ENCODE peak calls at places on chromosomes 2 and 18, in eight cellular contexts. One of them, this sample, is unnamed. For H3K9me3, the result is how much of the 10 kb centered on the place peaks cover.

GRCh38 chr2:241094924-241095420 is 7.1 kb downstream of the MTERF4 start:
- DNase-seq in right atrium auricular region: no peak
- DNase-seq in kidney: no peak
- DNase-seq in CD8-positive, alpha-beta T cell: no peak
- DNase-seq in heart left ventricle: no peak
- DNase-seq in pancreas: no peak
- DNase-seq in HepG2: no peak
- DNase-seq in lower lobe of right lung: no peak
- DNase-seq in this sample: no peak

GRCh38 chr2:146004470-146004869 is 1484.6 kb upstream of the ZEB2 start:
- DNase-seq in right atrium auricular region: no peak
- DNase-seq in kidney: no peak
- DNase-seq in CD8-positive, alpha-beta T cell: no peak
- DNase-seq in heart left ventricle: no peak
- DNase-seq in pancreas: no peak
- DNase-seq in HepG2: no peak
- DNase-seq in lower lobe of right lung: no peak
- DNase-seq in this sample: no peak

GRCh38 chr18:79380816-79381806 is 14.6 kb upstream of the NFATC1 start:
- DNase-seq in right atrium auricular region: peak
- DNase-seq in kidney: peak
- DNase-seq in CD8-positive, alpha-beta T cell: peak
- DNase-seq in heart left ventricle: peak
- DNase-seq in pancreas: no peak
- DNase-seq in HepG2: peak
- DNase-seq in lower lobe of right lung: peak
- DNase-seq in this sample: peak

GRCh38 chr2:106956879-106957278 is 70.9 kb upstream of the ST6GAL2 start:
- DNase-seq in right atrium auricular region: no peak
- DNase-seq in kidney: no peak
- DNase-seq in CD8-positive, alpha-beta T cell: no peak
- DNase-seq in heart left ventricle: no peak
- DNase-seq in pancreas: no peak
- DNase-seq in HepG2: no peak
- DNase-seq in lower lobe of right lung: no peak
- DNase-seq in this sample: no peak

GRCh38 chr2:102063360-102063947 is 71.7 kb downstream of the IL1R2 start:
- DNase-seq in right atrium auricular region: peak
- DNase-seq in kidney: peak
- DNase-seq in CD8-positive, alpha-beta T cell: no peak
- DNase-seq in heart left ventricle: peak
- DNase-seq in pancreas: peak
- DNase-seq in HepG2: no peak
- DNase-seq in lower lobe of right lung: peak
- DNase-seq in this sample: peak

GRCh38 chr2:84969511-84970265 is 1.3 kb upstream of the KCMF1 start:
- DNase-seq in right atrium auricular region: no peak
- DNase-seq in kidney: no peak
- DNase-seq in CD8-positive, alpha-beta T cell: no peak
- DNase-seq in heart left ventricle: no peak
- DNase-seq in pancreas: no peak
- DNase-seq in HepG2: no peak
- DNase-seq in lower lobe of right lung: no peak
- DNase-seq in this sample: no peak

GRCh38 chr2:241354668-241355658 is 1.1 kb upstream of the FARP2 start:
- DNase-seq in right atrium auricular region: peak
- DNase-seq in kidney: peak
- DNase-seq in CD8-positive, alpha-beta T cell: peak
- DNase-seq in heart left ventricle: peak
- DNase-seq in pancreas: peak
- DNase-seq in HepG2: peak
- DNase-seq in lower lobe of right lung: peak
- DNase-seq in this sample: peak

GRCh38 chr2:9165625-9166024 is 41.0 kb upstream of the ASAP2 start:
- DNase-seq in right atrium auricular region: peak
- DNase-seq in kidney: no peak
- DNase-seq in CD8-positive, alpha-beta T cell: no peak
- DNase-seq in heart left ventricle: no peak
- DNase-seq in pancreas: no peak
- DNase-seq in HepG2: peak
- DNase-seq in lower lobe of right lung: no peak
- DNase-seq in this sample: no peak

GRCh38 chr2:161709428-161709827 is 85.2 kb downstream of the SLC4A10 start:
- DNase-seq in right atrium auricular region: no peak
- DNase-seq in kidney: no peak
- DNase-seq in CD8-positive, alpha-beta T cell: no peak
- DNase-seq in heart left ventricle: no peak
- DNase-seq in pancreas: no peak
- DNase-seq in HepG2: no peak
- DNase-seq in lower lobe of right lung: no peak
- DNase-seq in this sample: no peak

GRCh38 chr2:108640731-108641130 is 78.6 kb upstream of the RANBP2 start:
- DNase-seq in right atrium auricular region: no peak
- DNase-seq in kidney: no peak
- DNase-seq in CD8-positive, alpha-beta T cell: no peak
- DNase-seq in heart left ventricle: no peak
- DNase-seq in pancreas: no peak
- DNase-seq in HepG2: no peak
- DNase-seq in lower lobe of right lung: no peak
- DNase-seq in this sample: no peak

GRCh38 chr2:131010566-131010965 is 82.7 kb downstream of the FAM168B start:
- DNase-seq in right atrium auricular region: no peak
- DNase-seq in kidney: no peak
- DNase-seq in CD8-positive, alpha-beta T cell: no peak
- DNase-seq in heart left ventricle: no peak
- DNase-seq in pancreas: no peak
- DNase-seq in HepG2: no peak
- DNase-seq in lower lobe of right lung: no peak
- DNase-seq in this sample: no peak

GRCh38 chr2:38516122-38516521 is 86.6 kb downstream of the HNRNPLL start:
- DNase-seq in right atrium auricular region: no peak
- DNase-seq in kidney: no peak
- DNase-seq in CD8-positive, alpha-beta T cell: no peak
- DNase-seq in heart left ventricle: no peak
- DNase-seq in pancreas: no peak
- DNase-seq in HepG2: no peak
- DNase-seq in lower lobe of right lung: no peak
- DNase-seq in this sample: no peak

GRCh38 chr2:216936954-216937357 is 77.1 kb upstream of the TNP1 start:
- DNase-seq in right atrium auricular region: peak
- DNase-seq in kidney: no peak
- DNase-seq in CD8-positive, alpha-beta T cell: no peak
- DNase-seq in heart left ventricle: peak
- DNase-seq in pancreas: no peak
- DNase-seq in HepG2: no peak
- DNase-seq in lower lobe of right lung: no peak
- DNase-seq in this sample: peak

GRCh38 chr2:40367652-40368051 is 84.2 kb downstream of the SLC8A1 start:
- DNase-seq in right atrium auricular region: no peak
- DNase-seq in kidney: no peak
- DNase-seq in CD8-positive, alpha-beta T cell: no peak
- DNase-seq in heart left ventricle: no peak
- DNase-seq in pancreas: no peak
- DNase-seq in HepG2: no peak
- DNase-seq in lower lobe of right lung: no peak
- DNase-seq in this sample: no peak

GRCh38 chr2:26997394-26997793 is 27.0 kb downstream of the MAPRE3 start:
- DNase-seq in right atrium auricular region: no peak
- DNase-seq in kidney: no peak
- DNase-seq in CD8-positive, alpha-beta T cell: no peak
- DNase-seq in heart left ventricle: no peak
- DNase-seq in pancreas: no peak
- DNase-seq in HepG2: no peak
- DNase-seq in lower lobe of right lung: no peak
- DNase-seq in this sample: no peak

GRCh38 chr18:51266736-51267135 is 69.3 kb upstream of the MEX3C start:
- DNase-seq in right atrium auricular region: no peak
- DNase-seq in kidney: no peak
- DNase-seq in CD8-positive, alpha-beta T cell: no peak
- DNase-seq in heart left ventricle: no peak
- DNase-seq in pancreas: no peak
- DNase-seq in HepG2: no peak
- DNase-seq in lower lobe of right lung: no peak
- DNase-seq in this sample: no peak

GRCh38 chr2:88131999-88132368 is 4.1 kb upstream of the FABP1 start:
- DNase-seq in right atrium auricular region: no peak
- DNase-seq in kidney: no peak
- DNase-seq in CD8-positive, alpha-beta T cell: no peak
- DNase-seq in heart left ventricle: no peak
- DNase-seq in pancreas: no peak
- DNase-seq in HepG2: no peak
- DNase-seq in lower lobe of right lung: no peak
- DNase-seq in this sample: no peak

GRCh38 chr2:127807678-127808353 is 3.2 kb downstream of the WDR33 start:
- DNase-seq in right atrium auricular region: no peak
- DNase-seq in kidney: no peak
- DNase-seq in CD8-positive, alpha-beta T cell: no peak
- DNase-seq in heart left ventricle: no peak
- DNase-seq in pancreas: no peak
- DNase-seq in HepG2: no peak
- DNase-seq in lower lobe of right lung: no peak
- DNase-seq in this sample: no peak

DNA sequence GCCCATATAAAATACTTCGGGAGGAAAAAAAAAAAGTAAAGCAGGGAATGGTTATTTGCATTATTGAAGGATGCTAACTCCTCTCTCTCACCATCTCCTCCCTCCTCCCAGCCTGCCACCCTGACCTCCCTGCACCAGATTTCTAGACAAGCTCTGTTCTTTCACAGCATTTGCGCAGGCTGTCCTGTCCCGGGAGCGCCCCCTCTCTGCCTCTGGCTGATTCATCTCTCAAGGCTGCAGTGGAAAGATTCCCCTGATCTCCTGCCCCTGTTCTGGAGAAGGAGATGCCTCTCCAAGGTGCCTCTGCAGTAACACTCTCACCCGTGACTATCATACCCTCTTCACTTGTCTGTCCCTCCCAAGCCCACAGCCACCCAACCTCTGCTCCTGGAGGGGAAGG is 38.5 kb downstream of the COL4A4 start:
- DNase-seq in right atrium auricular region: no peak
- DNase-seq in kidney: no peak
- DNase-seq in CD8-positive, alpha-beta T cell: no peak
- DNase-seq in heart left ventricle: no peak
- DNase-seq in pancreas: no peak
- DNase-seq in HepG2: peak
- DNase-seq in lower lobe of right lung: no peak
- DNase-seq in this sample: no peak
- TF ChIP-seq CTCF in right atrium auricular region: no peak
- TF ChIP-seq CTCF in kidney: no peak
- TF ChIP-seq CTCF in CD8-positive, alpha-beta T cell: no peak
- TF ChIP-seq CTCF in heart left ventricle: no peak
- TF ChIP-seq CTCF in pancreas: no peak
- TF ChIP-seq CTCF in HepG2: peak
- TF ChIP-seq CTCF in lower lobe of right lung: no peak
- TF ChIP-seq CTCF in this sample: no peak

GRCh38 chr2:73528688-73529087 is 113.5 kb downstream of the NAT8 start:
- DNase-seq in right atrium auricular region: no peak
- DNase-seq in kidney: no peak
- DNase-seq in CD8-positive, alpha-beta T cell: no peak
- DNase-seq in heart left ventricle: no peak
- DNase-seq in pancreas: no peak
- DNase-seq in HepG2: no peak
- DNase-seq in lower lobe of right lung: no peak
- DNase-seq in this sample: no peak

GRCh38 chr2:73536133-73536532 is 106.1 kb downstream of the NAT8 start:
- DNase-seq in right atrium auricular region: no peak
- DNase-seq in kidney: no peak
- DNase-seq in CD8-positive, alpha-beta T cell: no peak
- DNase-seq in heart left ventricle: no peak
- DNase-seq in pancreas: no peak
- DNase-seq in HepG2: no peak
- DNase-seq in lower lobe of right lung: no peak
- DNase-seq in this sample: no peak

DNA sequence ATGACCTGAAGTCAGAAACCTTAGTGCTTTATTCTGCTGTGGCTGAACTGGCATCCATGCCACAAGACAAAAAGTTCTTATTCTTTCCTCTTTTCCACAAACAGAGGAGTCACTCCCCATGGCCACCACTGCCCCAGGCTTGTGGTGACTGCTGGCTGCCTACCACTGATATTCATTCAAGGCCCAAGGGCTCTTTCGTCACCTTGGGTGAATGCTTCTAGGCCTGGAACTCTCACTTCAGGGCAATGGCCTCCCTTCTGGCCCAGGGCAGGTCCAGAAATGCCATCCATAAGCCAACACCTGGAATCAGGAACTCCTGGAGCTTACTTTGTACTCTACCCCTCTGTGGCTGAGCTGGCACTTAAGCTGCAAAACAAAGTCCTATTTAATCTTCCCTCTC is 109.8 kb downstream of the NAT8 start:
- DNase-seq in right atrium auricular region: no peak
- DNase-seq in kidney: no peak
- DNase-seq in CD8-positive, alpha-beta T cell: no peak
- DNase-seq in heart left ventricle: no peak
- DNase-seq in pancreas: no peak
- DNase-seq in HepG2: no peak
- DNase-seq in lower lobe of right lung: no peak
- DNase-seq in this sample: no peak
- H3K9me3 ChIP-seq in right atrium auricular region: under half
- H3K9me3 ChIP-seq in kidney: under half
- H3K9me3 ChIP-seq in CD8-positive, alpha-beta T cell: under half
- H3K9me3 ChIP-seq in heart left ventricle: under half
- H3K9me3 ChIP-seq in pancreas: under half
- H3K9me3 ChIP-seq in HepG2: under half
- H3K9me3 ChIP-seq in lower lobe of right lung: under half
- H3K9me3 ChIP-seq in this sample: under half

GRCh38 chr18:3264362-3264761 is 2.4 kb downstream of the MYL12B start:
- DNase-seq in right atrium auricular region: no peak
- DNase-seq in kidney: no peak
- DNase-seq in CD8-positive, alpha-beta T cell: no peak
- DNase-seq in heart left ventricle: no peak
- DNase-seq in pancreas: no peak
- DNase-seq in HepG2: peak
- DNase-seq in lower lobe of right lung: no peak
- DNase-seq in this sample: no peak
- H3K27ac ChIP-seq in right atrium auricular region: no peak
- H3K27ac ChIP-seq in kidney: no peak
- H3K27ac ChIP-seq in CD8-positive, alpha-beta T cell: no peak
- H3K27ac ChIP-seq in heart left ventricle: no peak
- H3K27ac ChIP-seq in pancreas: no peak
- H3K27ac ChIP-seq in HepG2: peak
- H3K27ac ChIP-seq in lower lobe of right lung: no peak
- H3K27ac ChIP-seq in this sample: peak

DNA sequence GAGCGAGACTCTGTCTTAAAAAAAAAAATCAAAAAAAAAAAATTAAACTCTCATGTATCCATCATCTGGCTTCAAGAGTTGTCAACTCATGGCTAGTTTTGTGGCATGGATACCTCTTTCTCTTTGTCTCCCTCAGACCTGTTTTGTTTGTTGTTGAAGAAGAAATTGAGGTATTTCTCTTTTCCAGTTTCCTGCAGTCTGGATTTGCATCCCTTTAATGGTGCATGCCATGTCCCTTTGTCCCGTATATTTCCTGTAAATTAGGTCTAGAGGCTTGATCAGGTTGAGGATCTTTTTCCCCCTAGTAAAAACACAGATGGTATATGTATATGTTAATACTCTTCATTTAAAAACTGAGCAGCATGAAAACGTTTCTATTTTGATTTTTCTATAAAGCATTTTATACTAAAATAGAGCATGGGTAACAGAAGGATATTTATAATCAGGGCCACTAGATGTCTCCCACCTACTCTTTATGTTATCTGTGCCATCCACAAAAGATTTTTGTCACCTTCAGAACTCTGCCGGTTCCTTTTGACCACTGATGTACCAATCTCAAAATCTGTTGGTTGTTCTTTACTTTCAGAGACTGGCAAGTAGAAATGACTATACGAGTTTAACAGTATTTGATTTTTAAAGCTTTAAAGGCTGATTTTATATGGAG is 80.1 kb downstream of the GALNT1 start:
- DNase-seq in right atrium auricular region: no peak
- DNase-seq in kidney: no peak
- DNase-seq in CD8-positive, alpha-beta T cell: no peak
- DNase-seq in heart left ventricle: no peak
- DNase-seq in pancreas: no peak
- DNase-seq in HepG2: peak
- DNase-seq in lower lobe of right lung: no peak
- DNase-seq in this sample: no peak
- TF ChIP-seq CTCF in right atrium auricular region: peak
- TF ChIP-seq CTCF in kidney: no peak
- TF ChIP-seq CTCF in CD8-positive, alpha-beta T cell: no peak
- TF ChIP-seq CTCF in heart left ventricle: no peak
- TF ChIP-seq CTCF in pancreas: no peak
- TF ChIP-seq CTCF in HepG2: peak
- TF ChIP-seq CTCF in lower lobe of right lung: no peak
- TF ChIP-seq CTCF in this sample: no peak